ENCODE peak calls at places on chromosomes 5 and 9, in five cellular contexts. One of them, this sample, is unnamed.

GRCh38 chr9:125906144-125906543 is 159.0 kb downstream of the PBX3 start:
- DNase-seq in heart right ventricle: no peak
- DNase-seq in LoVo: no peak
- DNase-seq in activated T-cell treated with anti-CD3 and anti-CD28 coated beads for 1 hour: no peak
- DNase-seq in choroid plexus epithelial cell: peak
- DNase-seq in this sample: no peak

GRCh38 chr9:111926421-111926875 is 29.8 kb downstream of the UGCG start:
- DNase-seq in heart right ventricle: peak
- DNase-seq in choroid plexus epithelial cell: peak
- DNase-seq in activated T-cell treated with anti-CD3 and anti-CD28 coated beads for 1 hour: peak
- DNase-seq in LoVo: no peak
- DNase-seq in this sample: peak

GRCh38 chr9:108207611-108208051 is 648.2 kb downstream of the ACTL7B start:
- DNase-seq in choroid plexus epithelial cell: peak
- DNase-seq in LoVo: no peak
- DNase-seq in heart right ventricle: no peak
- DNase-seq in activated T-cell treated with anti-CD3 and anti-CD28 coated beads for 1 hour: no peak
- DNase-seq in this sample: no peak

GRCh38 chr5:65034782-65035181 is 266.1 kb downstream of the CWC27 start:
- DNase-seq in LoVo: no peak
- DNase-seq in choroid plexus epithelial cell: no peak
- DNase-seq in heart right ventricle: no peak
- DNase-seq in activated T-cell treated with anti-CD3 and anti-CD28 coated beads for 1 hour: no peak
- DNase-seq in this sample: no peak

GRCh38 chr5:44332360-44332971 is 56.8 kb downstream of the FGF10 start:
- DNase-seq in choroid plexus epithelial cell: peak
- DNase-seq in LoVo: peak
- DNase-seq in activated T-cell treated with anti-CD3 and anti-CD28 coated beads for 1 hour: no peak
- DNase-seq in heart right ventricle: no peak
- DNase-seq in this sample: no peak

GRCh38 chr9:127065592-127065991 is 56.8 kb downstream of the ANGPTL2 start:
- DNase-seq in activated T-cell treated with anti-CD3 and anti-CD28 coated beads for 1 hour: no peak
- DNase-seq in heart right ventricle: no peak
- DNase-seq in choroid plexus epithelial cell: peak
- DNase-seq in LoVo: no peak
- DNase-seq in this sample: no peak

GRCh38 chr5:91074615-91075014 is 308.5 kb downstream of the ARRDC3 start:
- DNase-seq in activated T-cell treated with anti-CD3 and anti-CD28 coated beads for 1 hour: no peak
- DNase-seq in heart right ventricle: no peak
- DNase-seq in LoVo: no peak
- DNase-seq in choroid plexus epithelial cell: peak
- DNase-seq in this sample: no peak

GRCh38 chr9:136978073-136978864 is 965 bp downstream of the PTGDS start:
- DNase-seq in heart right ventricle: peak
- DNase-seq in activated T-cell treated with anti-CD3 and anti-CD28 coated beads for 1 hour: peak
- DNase-seq in LoVo: peak
- DNase-seq in choroid plexus epithelial cell: peak
- DNase-seq in this sample: peak

GRCh38 chr9:70510157-70510770 is 95.8 kb upstream of the KLF9 start:
- DNase-seq in LoVo: no peak
- DNase-seq in activated T-cell treated with anti-CD3 and anti-CD28 coated beads for 1 hour: no peak
- DNase-seq in choroid plexus epithelial cell: peak
- DNase-seq in heart right ventricle: peak
- DNase-seq in this sample: no peak

GRCh38 chr5:31052937-31053658 is 140.4 kb upstream of the CDH6 start:
- DNase-seq in choroid plexus epithelial cell: no peak
- DNase-seq in heart right ventricle: no peak
- DNase-seq in activated T-cell treated with anti-CD3 and anti-CD28 coated beads for 1 hour: no peak
- DNase-seq in LoVo: no peak
- DNase-seq in this sample: no peak

GRCh38 chr9:109448223-109448622 is 49.9 kb downstream of the PTPN3 start:
- DNase-seq in activated T-cell treated with anti-CD3 and anti-CD28 coated beads for 1 hour: no peak
- DNase-seq in heart right ventricle: no peak
- DNase-seq in choroid plexus epithelial cell: peak
- DNase-seq in LoVo: no peak
- DNase-seq in this sample: no peak

GRCh38 chr9:109755040-109755439 is 25.0 kb upstream of the PALM2AKAP2 start:
- DNase-seq in activated T-cell treated with anti-CD3 and anti-CD28 coated beads for 1 hour: no peak
- DNase-seq in heart right ventricle: no peak
- DNase-seq in LoVo: no peak
- DNase-seq in choroid plexus epithelial cell: no peak
- DNase-seq in this sample: no peak

GRCh38 chr5:84343171-84343570 is 41.5 kb downstream of the EDIL3 start:
- DNase-seq in heart right ventricle: no peak
- DNase-seq in choroid plexus epithelial cell: no peak
- DNase-seq in activated T-cell treated with anti-CD3 and anti-CD28 coated beads for 1 hour: no peak
- DNase-seq in LoVo: no peak
- DNase-seq in this sample: no peak

GRCh38 chr5:51187953-51188591 is 195.2 kb upstream of the ISL1 start:
- DNase-seq in activated T-cell treated with anti-CD3 and anti-CD28 coated beads for 1 hour: no peak
- DNase-seq in LoVo: no peak
- DNase-seq in choroid plexus epithelial cell: no peak
- DNase-seq in heart right ventricle: no peak
- DNase-seq in this sample: no peak

GRCh38 chr9:136011703-136012496 is 50.7 kb upstream of the UBAC1 start:
- DNase-seq in LoVo: no peak
- DNase-seq in activated T-cell treated with anti-CD3 and anti-CD28 coated beads for 1 hour: no peak
- DNase-seq in heart right ventricle: peak
- DNase-seq in choroid plexus epithelial cell: peak
- DNase-seq in this sample: peak

This sample was measured in Right ventricle myocardium inferior.